ENCODE peak calls at places on chromosomes 13 and 19, in eight cellular contexts. M is psoas muscle; T is CD4-positive, CD25-positive, alpha-beta regulatory T cell; P is breast epithelium; W is GM12878; S is body of pancreas; I is lower lobe of right lung; A is suprapubic skin. F is an unnamed sample. For H3K36me3, the result is how much of the 10 kb centered on the place peaks cover.

GRCh38 chr13:113820813-113821651 is 42.8 kb downstream of the GAS6 start:
- DNase-seq in M (peak), T (no peak), P (peak), W (no peak), S (peak), I (no peak), A (peak), F (peak)

GRCh38 chr13:44576396-44577235 is 486 bp upstream of the TSC22D1 start:
- DNase-seq in M (peak), T (peak), P (no peak), W (no peak), S (peak), I (peak), A (peak), F (no peak)

GRCh38 chr19:3142938-3143337 is 7.1 kb downstream of the GNA15 start:
- DNase-seq in M (no peak), T (no peak), P (no peak), W (no peak), S (no peak), I (no peak), A (no peak), F (no peak)

GRCh38 chr13:97275265-97275664 is 53.1 kb downstream of the MBNL2 start:
- DNase-seq in M (no peak), T (no peak), P (no peak), W (no peak), S (no peak), I (no peak), A (no peak), F (no peak)

GRCh38 chr13:82947121-82948077 is 934.9 kb downstream of the SLITRK1 start:
- DNase-seq in M (no peak), T (no peak), P (no peak), W (no peak), S (no peak), I (no peak), A (no peak), F (no peak)

GRCh38 chr13:65653548-65654078 is 1576.5 kb downstream of the PCDH9 start:
- DNase-seq in M (no peak), T (no peak), P (no peak), W (no peak), S (no peak), I (no peak), A (no peak), F (no peak)

GRCh38 chr19:49155830-49156346 is 692 bp upstream of the HRC start:
- DNase-seq in M (peak), T (no peak), P (no peak), W (no peak), S (no peak), I (no peak), A (no peak), F (no peak)

GRCh38 chr13:51689597-51689996 is 105.3 kb downstream of the WDFY2 start:
- DNase-seq in M (no peak), T (peak), P (no peak), W (no peak), S (no peak), I (no peak), A (no peak), F (no peak)

GRCh38 chr19:38023245-38023644 is 116.2 kb downstream of the SIPA1L3 start:
- DNase-seq in M (no peak), T (no peak), P (no peak), W (no peak), S (no peak), I (no peak), A (no peak), F (no peak)

DNA sequence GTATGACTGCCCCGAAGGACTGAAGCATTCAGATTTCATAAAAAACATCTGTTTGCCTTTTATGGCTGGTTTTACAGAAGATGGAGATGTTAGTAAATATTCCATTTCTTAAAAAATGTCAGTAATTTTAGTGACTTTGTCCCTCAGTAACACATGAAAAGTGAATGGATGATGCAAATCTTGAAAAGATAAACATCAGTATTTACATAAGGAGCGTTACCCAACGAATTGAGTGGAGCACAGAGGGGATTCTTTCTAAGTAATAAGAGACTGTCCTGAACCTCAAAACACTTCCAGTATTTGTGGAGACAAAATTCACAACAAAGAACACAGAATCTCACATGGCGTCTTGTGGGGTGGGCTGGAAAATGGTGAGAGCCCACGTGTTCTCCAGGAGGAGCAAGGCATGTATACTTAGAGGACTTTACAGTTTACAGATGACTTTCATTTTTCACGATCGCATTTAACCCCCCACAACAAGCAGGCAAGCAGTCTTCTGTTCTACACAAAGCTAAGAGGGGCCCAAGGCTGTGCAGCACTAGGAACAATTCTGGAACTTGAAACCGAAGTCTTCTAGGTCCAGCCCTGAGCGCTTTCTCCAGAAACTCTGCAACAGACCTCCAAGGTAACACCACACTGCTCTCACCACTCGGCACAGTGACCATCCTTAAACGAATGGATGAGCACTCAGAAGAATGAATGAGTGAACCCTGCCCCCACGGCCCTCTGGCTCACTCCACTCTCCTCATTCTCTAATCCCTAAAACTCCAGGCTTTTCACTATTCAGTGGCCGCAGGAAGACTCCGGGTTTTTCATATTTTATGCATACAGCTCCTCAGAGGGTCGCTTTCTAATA is 709.8 kb downstream of the UQCRFS1 start:
- DNase-seq in M (no peak), T (no peak), P (no peak), W (no peak), S (no peak), I (no peak), A (no peak), F (no peak)
- H3K36me3 ChIP-seq in M (under half), T (under half), P (under half), W (under half), S (under half), I (under half), A (under half), F (under half)

DNA sequence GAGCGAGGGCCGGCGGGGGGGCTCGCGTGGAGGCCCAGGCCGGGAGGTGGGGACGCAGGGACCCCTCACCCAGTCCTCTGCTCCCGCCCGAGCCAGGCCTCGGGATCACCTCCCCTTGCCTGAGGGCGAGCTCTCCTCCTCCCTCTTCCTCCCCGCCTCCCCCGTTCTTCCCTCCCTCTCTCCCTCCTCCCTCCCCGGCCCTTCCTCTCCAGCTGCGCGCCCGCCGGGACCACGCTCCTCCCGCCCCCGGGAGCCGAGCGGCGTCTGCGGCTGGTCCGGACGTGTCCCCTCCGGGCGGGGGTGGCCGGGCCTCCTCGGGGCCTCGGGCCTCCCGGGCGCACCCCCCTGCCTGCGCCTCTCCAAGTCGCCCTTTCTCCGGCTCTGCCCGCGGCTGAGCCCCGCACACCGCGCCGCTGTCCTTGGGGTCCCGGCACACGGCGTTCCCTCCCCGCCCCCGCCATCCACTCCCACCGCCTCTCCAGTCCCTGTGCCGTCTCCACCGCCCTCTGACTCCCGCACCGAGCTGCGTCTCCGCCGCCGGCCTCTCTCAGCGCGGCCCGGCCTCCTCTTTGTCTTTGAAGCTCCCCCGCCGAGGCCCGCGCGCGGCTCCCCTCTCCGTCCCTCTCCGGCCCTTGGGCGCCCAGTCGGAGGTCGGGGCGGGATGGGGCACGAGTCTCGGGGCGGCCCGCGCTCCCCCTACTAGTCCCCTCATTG is 5.7 kb downstream of the SOX1 start:
- DNase-seq in M (no peak), T (no peak), P (no peak), W (no peak), S (no peak), I (no peak), A (no peak), F (no peak)
- H3K4me3 ChIP-seq in M (peak), T (no peak), P (peak), W (no peak), S (no peak), I (no peak), A (peak), F (peak)

GRCh38 chr13:29514720-29515310 is 80.7 kb downstream of the SLC7A1 start:
- DNase-seq in M (no peak), T (no peak), P (no peak), W (no peak), S (no peak), I (no peak), A (no peak), F (no peak)
- H3K36me3 ChIP-seq in M (under half), T (under half), P (under half), W (under half), S (under half), I (half or more), A (half or more), F (half or more)

GRCh38 chr19:17108453-17108784 is 32.8 kb downstream of the MYO9B start:
- DNase-seq in M (no peak), T (no peak), P (no peak), W (no peak), S (no peak), I (no peak), A (no peak), F (no peak)
- H3K4me3 ChIP-seq in M (peak), T (no peak), P (no peak), W (no peak), S (no peak), I (no peak), A (no peak), F (peak)